ENCODE peak calls at places on chromosomes 4 and X, in four cellular contexts. One of them, this sample, is unnamed.

GRCh38 chr4:122604146-122604545 is 16.7 kb downstream of the IL21 start:
- DNase-seq in BJ: no peak
- DNase-seq in M059J: no peak
- DNase-seq in Ammon's horn: no peak
- DNase-seq in this sample: no peak

GRCh38 chr4:122576261-122577188 is 44.3 kb downstream of the IL21 start:
- DNase-seq in BJ: no peak
- DNase-seq in Ammon's horn: peak; percentile 79
- DNase-seq in M059J: peak; percentile 62
- DNase-seq in this sample: peak; percentile 15

GRCh38 chr4:53714377-53715140 is 123.3 kb upstream of the LNX1 start:
- DNase-seq in BJ: peak; percentile 63
- DNase-seq in M059J: peak; percentile 42
- DNase-seq in Ammon's horn: no peak
- DNase-seq in this sample: no peak

GRCh38 chr4:140691369-140691768 is 64.8 kb downstream of the TBC1D9 start:
- DNase-seq in M059J: no peak
- DNase-seq in Ammon's horn: no peak
- DNase-seq in BJ: no peak
- DNase-seq in this sample: no peak

GRCh38 chr4:41679991-41680390 is 68.5 kb downstream of the PHOX2B start:
- DNase-seq in Ammon's horn: no peak
- DNase-seq in M059J: no peak
- DNase-seq in BJ: no peak
- DNase-seq in this sample: peak; percentile 66

GRCh38 chr4:2354127-2354526 is 64.3 kb downstream of the ZFYVE28 start:
- DNase-seq in BJ: no peak
- DNase-seq in M059J: no peak
- DNase-seq in Ammon's horn: no peak
- DNase-seq in this sample: no peak

GRCh38 chrX:56343664-56344063 is 111.5 kb downstream of the KLF8 start:
- DNase-seq in Ammon's horn: no peak
- DNase-seq in M059J: no peak
- DNase-seq in BJ: no peak
- DNase-seq in this sample: no peak

GRCh38 chr4:137739391-137739790 is 207.1 kb upstream of the PCDH18 start:
- DNase-seq in Ammon's horn: no peak
- DNase-seq in BJ: no peak
- DNase-seq in M059J: no peak
- DNase-seq in this sample: no peak

GRCh38 chr4:91961504-91961903 is 342.3 kb upstream of the GRID2 start:
- DNase-seq in BJ: no peak
- DNase-seq in Ammon's horn: no peak
- DNase-seq in M059J: no peak
- DNase-seq in this sample: no peak

GRCh38 chrX:51694254-51694653 is 11.6 kb upstream of the CENPVL2 start:
- DNase-seq in M059J: no peak
- DNase-seq in Ammon's horn: no peak
- DNase-seq in BJ: no peak
- DNase-seq in this sample: no peak

GRCh38 chrX:143869018-143869417 is 14.9 kb upstream of the UBE2NL start:
- DNase-seq in BJ: no peak
- DNase-seq in Ammon's horn: no peak
- DNase-seq in M059J: no peak
- DNase-seq in this sample: no peak

GRCh38 chrX:121671649-121672048 is 624.2 kb downstream of the GLUD2 start:
- DNase-seq in BJ: no peak
- DNase-seq in Ammon's horn: no peak
- DNase-seq in M059J: no peak
- DNase-seq in this sample: no peak

GRCh38 chrX:110941906-110942305 is 146.3 kb upstream of the CHRDL1 start:
- DNase-seq in Ammon's horn: no peak
- DNase-seq in BJ: no peak
- DNase-seq in M059J: no peak
- DNase-seq in this sample: no peak

GRCh38 chr4:162497564-162498167 is 333.9 kb upstream of the FSTL5 start:
- DNase-seq in Ammon's horn: peak; percentile 68
- DNase-seq in BJ: no peak
- DNase-seq in M059J: peak; percentile 16
- DNase-seq in this sample: peak; percentile 4

GRCh38 chr4:65023877-65024670 is 614.8 kb upstream of the TECRL start:
- DNase-seq in M059J: no peak
- DNase-seq in BJ: no peak
- DNase-seq in Ammon's horn: peak; percentile 69
- DNase-seq in this sample: no peak

GRCh38 chr4:139297001-139297410 is 4.3 kb upstream of the NAA15 start:
- DNase-seq in BJ: no peak
- DNase-seq in Ammon's horn: no peak
- DNase-seq in M059J: peak; percentile 69
- DNase-seq in this sample: peak; percentile 4